ENCODE peak calls at places on chromosomes 12 and 14, in five cellular contexts. I is esophagus squamous epithelium, Z is colonic mucosa, A is SK-N-SH, U is A549. E is an unnamed sample.

GRCh38 chr12:52148541-52149181 is 43.2 kb downstream of the KRT80 start:
- DNase-seq in A (no peak), U (peak; percentile 99), I (no peak), Z (peak; percentile 92), E (peak; percentile 95)

GRCh38 chr14:65689070-65689469 is 276.5 kb downstream of the FUT8 start:
- DNase-seq in Z (no peak), A (no peak), U (no peak), I (no peak), E (no peak)

GRCh38 chr12:53231859-53232640 is at the start of gene RARG:
- DNase-seq in I (no peak), Z (peak; percentile 75), A (peak; percentile 93), U (peak; percentile 76), E (peak; percentile 79)

GRCh38 chr14:22283000-22283399 is 306.0 kb downstream of the DAD1 start:
- DNase-seq in Z (no peak), A (no peak), U (peak; percentile 20), I (no peak), E (no peak)

GRCh38 chr12:47014474-47014873 is 64.9 kb upstream of the PCED1B start:
- DNase-seq in Z (no peak), U (peak; percentile 41), A (no peak), I (no peak), E (no peak)

GRCh38 chr12:127893875-127894635 is 372.9 kb upstream of the TMEM132C start:
- DNase-seq in Z (no peak), A (no peak), U (peak; percentile 6), I (no peak), E (no peak)

GRCh38 chr14:56803816-56804535 is 6.3 kb downstream of the OTX2 start:
- DNase-seq in Z (no peak), U (no peak), A (no peak), I (no peak), E (no peak)

GRCh38 chr12:54301428-54302045 is 722 bp upstream of the NFE2 start:
- DNase-seq in A (no peak), U (no peak), I (no peak), Z (no peak), E (no peak)

GRCh38 chr14:72583316-72584272 is 310.3 kb downstream of the DPF3 start:
- DNase-seq in Z (no peak), A (no peak), U (no peak), I (no peak), E (no peak)

GRCh38 chr12:115384391-115384790 is 700.4 kb upstream of the TBX3 start:
- DNase-seq in U (no peak), I (no peak), A (no peak), Z (no peak), E (no peak)

GRCh38 chr14:91229743-91230200 is 14.7 kb downstream of the GPR68 start:
- DNase-seq in U (no peak), I (no peak), A (no peak), Z (no peak), E (no peak)

GRCh38 chr12:40086471-40086870 is 19.4 kb downstream of the SLC2A13 start:
- DNase-seq in U (no peak), A (no peak), Z (no peak), I (no peak), E (no peak)

GRCh38 chr12:121009744-121010143 is 6.5 kb downstream of the C12orf43 start:
- DNase-seq in Z (peak; percentile 68), U (peak; percentile 81), I (no peak), A (no peak), E (peak; percentile 81)

GRCh38 chr12:28222959-28223662 is 32.9 kb downstream of the CCDC91 start:
- DNase-seq in I (no peak), U (no peak), Z (no peak), A (no peak), E (peak; percentile 7)

GRCh38 chr14:55138091-55138490 is 9.0 kb downstream of the LGALS3 start:
- DNase-seq in U (no peak), I (no peak), A (no peak), Z (no peak), E (no peak)

GRCh38 chr12:79086546-79086945 is 222.0 kb downstream of the SYT1 start:
- DNase-seq in A (no peak), Z (no peak), U (no peak), I (no peak), E (no peak)
- H3K4me3 ChIP-seq in A (no peak overlapping the region), Z (no peak overlapping the region), U (no peak overlapping the region), I (no peak overlapping the region), E (no peak overlapping the region)

GRCh38 chr14:102821252-102821651 is 44.0 kb downstream of the TRAF3 start:
- DNase-seq in U (no peak), A (no peak), Z (no peak), I (no peak), E (no peak)

GRCh38 chr14:102819176-102819628 is 42.0 kb downstream of the TRAF3 start:
- DNase-seq in U (no peak), A (no peak), I (no peak), Z (peak; percentile 56), E (peak; percentile 67)

GRCh38 chr14:102817318-102817717 is 40.1 kb downstream of the TRAF3 start:
- DNase-seq in Z (no peak), I (no peak), U (no peak), A (no peak), E (no peak)

GRCh38 chr14:102819790-102820330 is 42.6 kb downstream of the TRAF3 start:
- DNase-seq in U (no peak), I (no peak), A (no peak), Z (no peak), E (no peak)

DNA sequence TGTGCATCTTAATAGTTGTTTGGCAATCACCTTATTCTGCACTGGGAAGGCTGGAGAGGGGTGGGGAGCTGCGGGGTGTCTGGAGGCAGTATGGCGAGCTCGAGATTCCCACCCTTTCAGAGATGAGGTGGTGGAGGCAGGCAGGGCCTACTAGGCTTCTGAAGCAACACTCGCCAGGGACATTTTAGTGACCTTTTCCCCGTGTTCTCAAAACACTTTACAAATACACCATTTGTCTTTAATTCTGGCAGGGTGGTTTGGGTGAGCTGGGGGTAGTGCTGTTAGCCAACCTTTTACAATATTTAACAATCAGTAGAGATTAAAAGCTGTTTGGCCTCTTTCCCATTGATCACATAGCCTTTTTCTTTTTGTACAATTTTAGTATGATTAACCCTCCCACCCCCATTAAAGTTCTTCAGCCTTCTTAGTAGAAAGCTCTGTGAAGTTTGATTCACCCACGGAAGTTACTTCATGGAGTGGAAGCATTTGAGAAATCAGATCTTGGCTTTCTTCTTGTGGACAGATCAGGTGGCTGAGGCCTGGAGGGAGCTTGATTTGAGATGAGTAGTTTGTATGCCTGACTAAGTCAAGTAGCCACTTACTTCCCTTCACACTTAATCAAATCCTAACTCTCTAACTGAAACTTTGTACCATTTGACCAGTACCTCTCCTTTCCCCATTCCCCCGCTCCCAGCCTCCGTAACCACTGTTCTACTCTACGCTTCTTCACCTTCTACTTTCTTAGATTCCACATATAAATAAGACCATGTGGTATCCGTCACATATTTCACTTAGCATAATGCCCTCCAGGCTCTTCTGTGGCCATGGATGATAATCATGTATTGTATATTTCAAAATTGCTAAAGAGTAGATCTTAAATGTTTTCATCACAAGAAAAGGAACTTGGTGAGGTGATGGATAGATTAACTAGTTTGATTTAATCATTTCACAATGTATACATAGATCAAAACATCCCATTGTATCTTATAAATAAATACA is 41.0 kb downstream of the TRAF3 start:
- DNase-seq in U (no peak), A (no peak), Z (no peak), I (no peak), E (no peak)
- H3K4me1 ChIP-seq in U (peaks cover 4% of the 10 kb centered on the region), A (peaks cover 12% of the 10 kb centered on the region), Z (peaks cover 5% of the 10 kb centered on the region), I (no peaks in the 10 kb centered on the region), E (peaks cover 14% of the 10 kb centered on the region)

GRCh38 chr14:94671870-94672444 is 59.8 kb downstream of the SERPINA3 start:
- DNase-seq in A (no peak), I (no peak), U (no peak), Z (no peak), E (no peak)
- TF ChIP-seq CTCF in A (no peak), I (no peak), U (no peak), Z (no peak), E (no peak)

GRCh38 chr14:104214411-104214810 is 76.0 kb downstream of the KIF26A start:
- DNase-seq in A (no peak), Z (peak; percentile 71), I (no peak), U (no peak), E (peak; percentile 53)

GRCh38 chr14:104213301-104214034 is 75.1 kb downstream of the KIF26A start:
- DNase-seq in U (no peak), A (no peak), I (no peak), Z (no peak), E (peak; percentile 26)

GRCh38 chr14:104216457-104216856 is 78.1 kb downstream of the KIF26A start:
- DNase-seq in I (no peak), A (no peak), U (no peak), Z (no peak), E (no peak)

GRCh38 chr14:104215706-104216334 is 77.4 kb downstream of the KIF26A start:
- DNase-seq in Z (no peak), A (no peak), I (no peak), U (no peak), E (peak; percentile 19)

DNA sequence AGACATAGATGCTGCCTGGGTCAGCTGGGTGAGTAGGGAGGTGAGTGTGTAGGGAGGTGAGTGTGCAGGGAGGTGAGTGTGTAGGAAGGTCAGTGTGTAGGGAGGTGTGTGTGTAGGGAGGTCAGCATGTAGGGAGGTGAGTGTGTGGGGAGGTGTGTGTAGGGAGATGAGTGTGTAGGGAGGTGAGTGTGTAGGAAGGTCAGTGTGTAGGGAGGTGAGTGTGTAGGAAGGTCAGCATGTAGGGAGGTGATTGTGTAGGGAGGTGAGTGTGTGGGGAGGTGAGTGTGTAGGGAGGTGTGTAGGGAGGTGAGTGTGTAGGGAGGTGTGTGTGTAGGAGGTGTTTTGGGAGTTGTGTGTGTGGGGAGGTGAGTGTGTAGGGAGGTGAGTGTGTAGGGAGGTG is 76.4 kb downstream of the KIF26A start:
- DNase-seq in I (no peak), U (no peak), A (no peak), Z (no peak), E (no peak)
- H3K4me3 ChIP-seq in I (no peak overlapping the region), U (no peak overlapping the region), A (no peak overlapping the region), Z (no peak overlapping the region), E (no peak overlapping the region)

GRCh38 chr14:21256539-21257394 is 12.5 kb downstream of the HNRNPC start:
- DNase-seq in Z (no peak), A (no peak), I (no peak), U (no peak), E (no peak)
- H3K4me1 ChIP-seq in Z (peaks cover 7% of the 10 kb centered on the region), A (peaks cover 28% of the 10 kb centered on the region), I (peaks cover 14% of the 10 kb centered on the region), U (peaks cover 52% of the 10 kb centered on the region), E (peaks cover 15% of the 10 kb centered on the region)

GRCh38 chr12:11577658-11578260 is 71.7 kb upstream of the ETV6 start:
- DNase-seq in Z (no peak), A (no peak), I (no peak), U (no peak), E (no peak)
- TF ChIP-seq CTCF in Z (no peak), A (no peak), I (no peak), U (no peak), E (no peak)

GRCh38 chr14:87457727-87458126 is 535.3 kb downstream of the GALC start:
- DNase-seq in I (no peak), U (no peak), A (no peak), Z (no peak), E (no peak)
- H3K4me3 ChIP-seq in I (no peak overlapping the region), U (no peak overlapping the region), A (no peak overlapping the region), Z (no peak overlapping the region), E (no peak overlapping the region)

GRCh38 chr12:109877504-109878246 is 2.7 kb downstream of the GLTP start:
- DNase-seq in U (no peak), A (no peak), Z (no peak), I (no peak), E (no peak)
- H3K4me1 ChIP-seq in U (peaks cover 30% of the 10 kb centered on the region), A (no peaks in the 10 kb centered on the region), Z (peaks cover 15% of the 10 kb centered on the region), I (peaks cover 31% of the 10 kb centered on the region), E (peaks cover 30% of the 10 kb centered on the region)

GRCh38 chr14:34906287-34906686 is 31.1 kb upstream of the BAZ1A start:
- DNase-seq in U (no peak), A (no peak), Z (no peak), I (no peak), E (no peak)
- TF ChIP-seq CTCF in U (no peak), A (no peak), Z (no peak), I (no peak), E (no peak)

E was measured in mucosa of descending colon.